ENCODE peak calls at places on chromosomes 3 and 15, in six cellular contexts. One of them, this sample, is unnamed.

GRCh38 chr15:40344631-40345120 is 3.9 kb upstream of the CCDC9B start:
- DNase-seq in foreskin fibroblast: peak; percentile 60
- DNase-seq in CD8-positive, alpha-beta T cell: peak; percentile 45
- DNase-seq in Caco-2: peak; percentile 68
- DNase-seq in IMR-90: peak; percentile 69
- DNase-seq in AG04450: no peak
- DNase-seq in this sample: no peak

GRCh38 chr3:38627956-38628355 is 21.5 kb downstream of the SCN5A start:
- DNase-seq in IMR-90: no peak
- DNase-seq in Caco-2: no peak
- DNase-seq in CD8-positive, alpha-beta T cell: no peak
- DNase-seq in foreskin fibroblast: no peak
- DNase-seq in AG04450: no peak
- DNase-seq in this sample: no peak

GRCh38 chr15:75727851-75728715 is 15.4 kb upstream of the CSPG4 start:
- DNase-seq in IMR-90: no peak
- DNase-seq in foreskin fibroblast: peak; percentile 25
- DNase-seq in CD8-positive, alpha-beta T cell: peak; percentile 56
- DNase-seq in AG04450: no peak
- DNase-seq in Caco-2: no peak
- DNase-seq in this sample: no peak

GRCh38 chr15:49901867-49902775 is 216.9 kb downstream of the ATP8B4 start:
- DNase-seq in AG04450: no peak
- DNase-seq in foreskin fibroblast: peak; percentile 15
- DNase-seq in Caco-2: no peak
- DNase-seq in CD8-positive, alpha-beta T cell: no peak
- DNase-seq in IMR-90: peak; percentile 65
- DNase-seq in this sample: no peak

GRCh38 chr3:16012086-16012485 is 162.4 kb upstream of the GALNT15 start:
- DNase-seq in Caco-2: no peak
- DNase-seq in IMR-90: peak; percentile 88
- DNase-seq in CD8-positive, alpha-beta T cell: no peak
- DNase-seq in AG04450: no peak
- DNase-seq in foreskin fibroblast: peak; percentile 60
- DNase-seq in this sample: no peak

GRCh38 chr15:78366342-78366741 is 26.2 kb downstream of the CRABP1 start:
- DNase-seq in foreskin fibroblast: no peak
- DNase-seq in CD8-positive, alpha-beta T cell: no peak
- DNase-seq in Caco-2: no peak
- DNase-seq in IMR-90: no peak
- DNase-seq in AG04450: no peak
- DNase-seq in this sample: no peak

GRCh38 chr3:126450219-126450618 is 25.5 kb downstream of the ZXDC start:
- DNase-seq in CD8-positive, alpha-beta T cell: no peak
- DNase-seq in Caco-2: no peak
- DNase-seq in AG04450: no peak
- DNase-seq in foreskin fibroblast: no peak
- DNase-seq in IMR-90: no peak
- DNase-seq in this sample: no peak

GRCh38 chr3:79824166-79824565 is 56.4 kb upstream of the ROBO1 start:
- DNase-seq in foreskin fibroblast: no peak
- DNase-seq in CD8-positive, alpha-beta T cell: no peak
- DNase-seq in IMR-90: no peak
- DNase-seq in Caco-2: no peak
- DNase-seq in AG04450: no peak
- DNase-seq in this sample: no peak

GRCh38 chr3:39639344-39640236 is 169.8 kb upstream of the MYRIP start:
- DNase-seq in AG04450: peak; percentile 79
- DNase-seq in foreskin fibroblast: peak; percentile 95
- DNase-seq in CD8-positive, alpha-beta T cell: no peak
- DNase-seq in Caco-2: no peak
- DNase-seq in IMR-90: peak; percentile 96
- DNase-seq in this sample: peak; percentile 72

GRCh38 chr3:189502676-189503257 is 128.4 kb upstream of the TP63 start:
- DNase-seq in foreskin fibroblast: no peak
- DNase-seq in Caco-2: no peak
- DNase-seq in AG04450: no peak
- DNase-seq in IMR-90: no peak
- DNase-seq in CD8-positive, alpha-beta T cell: no peak
- DNase-seq in this sample: no peak

GRCh38 chr3:19159966-19160365 is 11.7 kb downstream of the KCNH8 start:
- DNase-seq in Caco-2: no peak
- DNase-seq in foreskin fibroblast: no peak
- DNase-seq in IMR-90: no peak
- DNase-seq in AG04450: no peak
- DNase-seq in CD8-positive, alpha-beta T cell: no peak
- DNase-seq in this sample: no peak

GRCh38 chr15:62105266-62105665 is 38.5 kb downstream of the C2CD4A start:
- DNase-seq in foreskin fibroblast: no peak
- DNase-seq in IMR-90: no peak
- DNase-seq in Caco-2: no peak
- DNase-seq in CD8-positive, alpha-beta T cell: no peak
- DNase-seq in AG04450: no peak
- DNase-seq in this sample: no peak

GRCh38 chr3:38116471-38117162 is 20.3 kb downstream of the ACAA1 start:
- DNase-seq in IMR-90: no peak
- DNase-seq in AG04450: no peak
- DNase-seq in Caco-2: peak; percentile 37
- DNase-seq in foreskin fibroblast: no peak
- DNase-seq in CD8-positive, alpha-beta T cell: no peak
- DNase-seq in this sample: no peak

GRCh38 chr3:125077864-125078263 is 22.1 kb upstream of the HEG1 start:
- DNase-seq in IMR-90: no peak
- DNase-seq in CD8-positive, alpha-beta T cell: no peak
- DNase-seq in Caco-2: no peak
- DNase-seq in AG04450: no peak
- DNase-seq in foreskin fibroblast: no peak
- DNase-seq in this sample: no peak

GRCh38 chr3:196976891-196977420 is 8.3 kb upstream of the PIGZ start:
- DNase-seq in foreskin fibroblast: no peak
- DNase-seq in IMR-90: no peak
- DNase-seq in CD8-positive, alpha-beta T cell: no peak
- DNase-seq in AG04450: no peak
- DNase-seq in Caco-2: no peak
- DNase-seq in this sample: no peak

GRCh38 chr3:25037049-25037547 is 391.0 kb upstream of the RARB start:
- DNase-seq in foreskin fibroblast: peak; percentile 2
- DNase-seq in IMR-90: no peak
- DNase-seq in CD8-positive, alpha-beta T cell: no peak
- DNase-seq in AG04450: no peak
- DNase-seq in Caco-2: no peak
- DNase-seq in this sample: peak; percentile 77

GRCh38 chr3:185647134-185647879 is 61.2 kb downstream of the SENP2 start:
- DNase-seq in AG04450: no peak
- DNase-seq in CD8-positive, alpha-beta T cell: no peak
- DNase-seq in foreskin fibroblast: no peak
- DNase-seq in IMR-90: no peak
- DNase-seq in Caco-2: no peak
- DNase-seq in this sample: no peak

GRCh38 chr15:88031461-88031860 is 225.1 kb downstream of the NTRK3 start:
- DNase-seq in Caco-2: no peak
- DNase-seq in foreskin fibroblast: no peak
- DNase-seq in CD8-positive, alpha-beta T cell: no peak
- DNase-seq in IMR-90: no peak
- DNase-seq in AG04450: no peak
- DNase-seq in this sample: no peak

GRCh38 chr3:55584716-55585368 is 97.7 kb upstream of the WNT5A start:
- DNase-seq in IMR-90: no peak
- DNase-seq in AG04450: no peak
- DNase-seq in CD8-positive, alpha-beta T cell: no peak
- DNase-seq in foreskin fibroblast: no peak
- DNase-seq in Caco-2: no peak
- DNase-seq in this sample: no peak

GRCh38 chr3:127853681-127854080 is 31.4 kb upstream of the MGLL start:
- DNase-seq in CD8-positive, alpha-beta T cell: no peak
- DNase-seq in IMR-90: no peak
- DNase-seq in foreskin fibroblast: no peak
- DNase-seq in Caco-2: peak; percentile 43
- DNase-seq in AG04450: no peak
- DNase-seq in this sample: no peak

GRCh38 chr3:126424039-126424717 is 29.5 kb downstream of the CFAP100 start:
- DNase-seq in IMR-90: no peak
- DNase-seq in CD8-positive, alpha-beta T cell: no peak
- DNase-seq in AG04450: no peak
- DNase-seq in foreskin fibroblast: no peak
- DNase-seq in Caco-2: peak; percentile 27
- DNase-seq in this sample: no peak

GRCh38 chr15:94182883-94183282 is 48.5 kb upstream of the MCTP2 start:
- DNase-seq in CD8-positive, alpha-beta T cell: no peak
- DNase-seq in foreskin fibroblast: no peak
- DNase-seq in AG04450: no peak
- DNase-seq in Caco-2: no peak
- DNase-seq in IMR-90: no peak
- DNase-seq in this sample: no peak
- TF ChIP-seq CTCF in CD8-positive, alpha-beta T cell: no peak
- TF ChIP-seq CTCF in foreskin fibroblast: no peak
- TF ChIP-seq CTCF in AG04450: no peak
- TF ChIP-seq CTCF in Caco-2: no peak
- TF ChIP-seq CTCF in IMR-90: no peak
- TF ChIP-seq CTCF in this sample: no peak

DNA sequence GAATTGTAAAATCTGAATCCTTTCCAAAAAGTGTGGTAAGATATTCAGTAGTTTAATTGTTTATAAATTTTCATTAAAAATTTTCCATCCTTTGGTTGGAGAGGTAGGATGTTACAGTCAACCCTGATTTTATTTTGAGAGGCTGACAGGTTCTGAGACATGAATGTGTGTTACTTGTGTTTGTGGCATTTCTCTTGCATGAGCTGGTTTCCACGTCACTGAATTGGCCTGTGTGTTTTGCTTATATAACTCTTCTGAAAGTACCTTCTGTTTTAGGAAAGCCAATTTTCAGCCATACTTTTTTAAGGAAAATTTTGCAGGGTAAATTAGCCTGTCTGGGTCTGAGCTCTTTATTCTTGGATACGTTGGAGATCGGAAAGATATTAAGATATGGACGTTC is 30.7 kb downstream of the PXYLP1 start:
- DNase-seq in IMR-90: peak; percentile 94
- DNase-seq in CD8-positive, alpha-beta T cell: no peak
- DNase-seq in Caco-2: no peak
- DNase-seq in foreskin fibroblast: peak; percentile 42
- DNase-seq in AG04450: peak; percentile 67
- DNase-seq in this sample: no peak
- H3K4me3 ChIP-seq in IMR-90: no peak overlapping the region
- H3K4me3 ChIP-seq in CD8-positive, alpha-beta T cell: no peak overlapping the region
- H3K4me3 ChIP-seq in Caco-2: no peak overlapping the region
- H3K4me3 ChIP-seq in foreskin fibroblast: no peak overlapping the region
- H3K4me3 ChIP-seq in AG04450: no peak overlapping the region
- H3K4me3 ChIP-seq in this sample: no peak overlapping the region

DNA sequence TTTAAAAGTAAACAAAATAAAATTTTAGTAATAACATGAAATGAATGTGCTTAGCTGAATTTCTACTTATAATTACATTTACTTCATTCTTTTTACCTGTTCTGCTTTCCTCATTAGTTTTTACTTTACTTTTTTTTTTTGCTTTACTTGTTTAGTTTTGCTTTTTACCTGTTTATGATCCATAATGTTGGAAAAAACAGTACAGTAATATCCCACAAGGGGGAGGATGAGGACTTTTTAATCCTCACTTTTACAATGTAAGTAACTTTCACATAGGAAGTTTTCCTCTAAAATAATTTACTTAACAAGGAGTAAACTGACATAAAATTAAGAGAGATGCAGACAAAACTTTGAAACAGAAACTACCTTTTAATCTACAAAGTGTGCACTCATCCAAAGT is 268.7 kb downstream of the TBC1D5 start:
- DNase-seq in IMR-90: peak; percentile 23
- DNase-seq in Caco-2: no peak
- DNase-seq in foreskin fibroblast: no peak
- DNase-seq in CD8-positive, alpha-beta T cell: no peak
- DNase-seq in AG04450: no peak
- DNase-seq in this sample: no peak
- TF ChIP-seq CTCF in IMR-90: peak; percentile 41
- TF ChIP-seq CTCF in Caco-2: peak; percentile 15
- TF ChIP-seq CTCF in foreskin fibroblast: no peak
- TF ChIP-seq CTCF in CD8-positive, alpha-beta T cell: no peak
- TF ChIP-seq CTCF in AG04450: peak; percentile 42
- TF ChIP-seq CTCF in this sample: no peak

GRCh38 chr3:119657887-119658702 is 2.3 kb downstream of the POPDC2 start:
- DNase-seq in Caco-2: no peak
- DNase-seq in AG04450: no peak
- DNase-seq in foreskin fibroblast: no peak
- DNase-seq in IMR-90: no peak
- DNase-seq in CD8-positive, alpha-beta T cell: no peak
- DNase-seq in this sample: no peak
- H3K4me3 ChIP-seq in Caco-2: no peak overlapping the region
- H3K4me3 ChIP-seq in AG04450: no peak overlapping the region
- H3K4me3 ChIP-seq in foreskin fibroblast: no peak overlapping the region
- H3K4me3 ChIP-seq in IMR-90: no peak overlapping the region
- H3K4me3 ChIP-seq in CD8-positive, alpha-beta T cell: no peak overlapping the region
- H3K4me3 ChIP-seq in this sample: no peak overlapping the region

GRCh38 chr3:71876706-71877105 is 91.8 kb upstream of the PROK2 start:
- DNase-seq in foreskin fibroblast: no peak
- DNase-seq in CD8-positive, alpha-beta T cell: no peak
- DNase-seq in AG04450: no peak
- DNase-seq in Caco-2: no peak
- DNase-seq in IMR-90: no peak
- DNase-seq in this sample: no peak
- TF ChIP-seq CTCF in foreskin fibroblast: no peak
- TF ChIP-seq CTCF in CD8-positive, alpha-beta T cell: no peak
- TF ChIP-seq CTCF in AG04450: no peak
- TF ChIP-seq CTCF in Caco-2: no peak
- TF ChIP-seq CTCF in IMR-90: no peak
- TF ChIP-seq CTCF in this sample: no peak

DNA sequence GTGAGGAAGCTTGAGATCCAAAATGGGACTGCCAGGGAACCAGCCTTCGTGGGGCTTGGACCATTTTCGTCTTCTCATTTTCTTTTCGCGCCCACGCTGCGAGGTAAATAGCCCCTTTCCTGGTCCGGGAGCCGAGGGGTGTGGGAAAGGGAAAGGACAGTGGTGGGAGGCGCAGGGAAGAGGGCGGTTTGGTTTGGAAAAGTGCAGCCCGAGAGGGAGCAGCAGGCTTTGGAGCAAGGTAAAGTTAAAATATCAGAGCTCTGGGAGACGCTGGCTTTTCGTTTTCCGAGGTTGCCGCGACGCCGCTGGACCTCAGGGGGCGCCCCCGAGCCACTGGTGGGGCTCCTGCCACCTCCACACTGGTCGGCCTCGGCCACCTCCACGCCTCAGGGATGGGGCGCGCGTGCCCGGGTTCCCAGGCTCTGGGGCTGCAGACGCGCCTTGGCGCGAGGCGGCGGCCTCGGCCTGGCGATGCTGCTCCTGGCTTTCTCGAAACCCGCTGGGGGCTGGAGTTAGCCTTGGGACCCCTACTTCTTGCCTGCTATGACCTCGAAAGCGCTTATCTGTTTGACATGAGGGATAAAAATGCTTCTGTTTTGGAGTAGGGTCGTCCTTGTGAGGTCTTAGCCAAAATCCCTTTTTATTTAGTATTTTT is 3.2 kb downstream of the PTPRG start:
- DNase-seq in foreskin fibroblast: peak; percentile 72
- DNase-seq in AG04450: peak; percentile 27
- DNase-seq in IMR-90: peak; percentile 61
- DNase-seq in Caco-2: no peak
- DNase-seq in CD8-positive, alpha-beta T cell: no peak
- DNase-seq in this sample: peak; percentile 20
- H3K4me3 ChIP-seq in foreskin fibroblast: peak overlapping the region; percentile 77
- H3K4me3 ChIP-seq in AG04450: peak overlapping the region; percentile 86
- H3K4me3 ChIP-seq in IMR-90: peak overlapping the region; percentile 99
- H3K4me3 ChIP-seq in Caco-2: no peak overlapping the region
- H3K4me3 ChIP-seq in CD8-positive, alpha-beta T cell: no peak overlapping the region
- H3K4me3 ChIP-seq in this sample: peak overlapping the region; percentile 91

GRCh38 chr3:100761211-100761921 is 52.1 kb downstream of the TFG start:
- DNase-seq in AG04450: no peak
- DNase-seq in Caco-2: peak; percentile 44
- DNase-seq in foreskin fibroblast: no peak
- DNase-seq in CD8-positive, alpha-beta T cell: no peak
- DNase-seq in IMR-90: no peak
- DNase-seq in this sample: no peak
- TF ChIP-seq CTCF in AG04450: peak; percentile 9
- TF ChIP-seq CTCF in Caco-2: peak; percentile 31
- TF ChIP-seq CTCF in foreskin fibroblast: no peak
- TF ChIP-seq CTCF in CD8-positive, alpha-beta T cell: no peak
- TF ChIP-seq CTCF in IMR-90: no peak
- TF ChIP-seq CTCF in this sample: no peak

This sample was measured in HFF-Myc.